ENCODE peak calls at places on chromosomes 13 and 19, in nine cellular contexts. One of them, this sample, is unnamed.

GRCh38 chr19:49422407-49423277 is 599 bp downstream of the PTH2 start:
- DNase-seq in H1: no peak
- DNase-seq in CD8-positive, alpha-beta memory T cell: peak; percentile 41
- DNase-seq in esophagus muscularis mucosa: no peak
- DNase-seq in suprapubic skin: no peak
- DNase-seq in A549: peak; percentile 66
- DNase-seq in GM23248: peak; percentile 63
- DNase-seq in tibial nerve: no peak
- DNase-seq in hepatocyte: peak; percentile 41
- DNase-seq in this sample: no peak

GRCh38 chr13:42497798-42498197 is 76.2 kb upstream of the TNFSF11 start:
- DNase-seq in H1: no peak
- DNase-seq in CD8-positive, alpha-beta memory T cell: no peak
- DNase-seq in esophagus muscularis mucosa: no peak
- DNase-seq in suprapubic skin: no peak
- DNase-seq in A549: no peak
- DNase-seq in GM23248: peak; percentile 52
- DNase-seq in tibial nerve: no peak
- DNase-seq in hepatocyte: peak; percentile 13
- DNase-seq in this sample: no peak

GRCh38 chr13:109918179-109918651 is 131.8 kb upstream of the IRS2 start:
- DNase-seq in H1: no peak
- DNase-seq in CD8-positive, alpha-beta memory T cell: no peak
- DNase-seq in esophagus muscularis mucosa: no peak
- DNase-seq in suprapubic skin: no peak
- DNase-seq in A549: no peak
- DNase-seq in GM23248: peak; percentile 53
- DNase-seq in tibial nerve: no peak
- DNase-seq in hepatocyte: peak; percentile 32
- DNase-seq in this sample: no peak

GRCh38 chr13:97272526-97272925 is 50.4 kb downstream of the MBNL2 start:
- DNase-seq in H1: no peak
- DNase-seq in CD8-positive, alpha-beta memory T cell: no peak
- DNase-seq in esophagus muscularis mucosa: no peak
- DNase-seq in suprapubic skin: no peak
- DNase-seq in A549: no peak
- DNase-seq in GM23248: no peak
- DNase-seq in tibial nerve: no peak
- DNase-seq in hepatocyte: no peak
- DNase-seq in this sample: no peak

GRCh38 chr13:99751517-99752199 is 219.9 kb downstream of the ZIC5 start:
- DNase-seq in H1: no peak
- DNase-seq in CD8-positive, alpha-beta memory T cell: no peak
- DNase-seq in esophagus muscularis mucosa: no peak
- DNase-seq in suprapubic skin: no peak
- DNase-seq in A549: no peak
- DNase-seq in GM23248: no peak
- DNase-seq in tibial nerve: no peak
- DNase-seq in hepatocyte: no peak
- DNase-seq in this sample: no peak

GRCh38 chr19:5957132-5957531 is 20.8 kb downstream of the RANBP3 start:
- DNase-seq in H1: no peak
- DNase-seq in CD8-positive, alpha-beta memory T cell: no peak
- DNase-seq in esophagus muscularis mucosa: no peak
- DNase-seq in suprapubic skin: no peak
- DNase-seq in A549: no peak
- DNase-seq in GM23248: peak; percentile 49
- DNase-seq in tibial nerve: no peak
- DNase-seq in hepatocyte: peak; percentile 53
- DNase-seq in this sample: peak; percentile 35

GRCh38 chr19:46898731-46899130 is 37.9 kb downstream of the ARHGAP35 start:
- DNase-seq in H1: no peak
- DNase-seq in CD8-positive, alpha-beta memory T cell: no peak
- DNase-seq in esophagus muscularis mucosa: no peak
- DNase-seq in suprapubic skin: peak; percentile 59
- DNase-seq in A549: no peak
- DNase-seq in GM23248: peak; percentile 51
- DNase-seq in tibial nerve: no peak
- DNase-seq in hepatocyte: peak; percentile 14
- DNase-seq in this sample: no peak

GRCh38 chr13:59038824-59039223 is 1124.9 kb downstream of the DIAPH3 start:
- DNase-seq in H1: no peak
- DNase-seq in CD8-positive, alpha-beta memory T cell: no peak
- DNase-seq in esophagus muscularis mucosa: no peak
- DNase-seq in suprapubic skin: no peak
- DNase-seq in A549: no peak
- DNase-seq in GM23248: no peak
- DNase-seq in tibial nerve: no peak
- DNase-seq in hepatocyte: peak; percentile 28
- DNase-seq in this sample: no peak

GRCh38 chr13:76387561-76387960 is 498.6 kb downstream of the KCTD12 start:
- DNase-seq in H1: no peak
- DNase-seq in CD8-positive, alpha-beta memory T cell: no peak
- DNase-seq in esophagus muscularis mucosa: no peak
- DNase-seq in suprapubic skin: no peak
- DNase-seq in A549: no peak
- DNase-seq in GM23248: no peak
- DNase-seq in tibial nerve: no peak
- DNase-seq in hepatocyte: no peak
- DNase-seq in this sample: no peak

DNA sequence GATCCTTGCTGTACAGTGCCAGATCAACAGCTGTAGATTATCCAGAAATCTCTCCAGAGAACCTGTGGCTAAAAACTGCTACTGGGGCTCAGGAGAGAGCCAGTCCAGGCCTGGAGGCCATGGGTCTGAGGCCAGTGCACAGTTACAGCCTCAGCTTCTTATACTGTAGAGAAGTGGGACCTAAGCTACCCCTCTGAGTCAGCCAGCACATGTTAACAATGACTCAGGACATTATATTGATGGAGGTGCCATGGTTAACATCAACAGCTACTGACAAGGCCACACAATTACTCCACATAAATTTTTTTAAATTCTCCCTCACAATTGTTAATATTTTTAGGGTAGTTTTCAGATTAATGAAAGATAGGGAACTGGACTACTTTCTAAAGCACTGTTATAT is 138.5 kb downstream of the RBM26 start:
- DNase-seq in H1: no peak
- DNase-seq in CD8-positive, alpha-beta memory T cell: no peak
- DNase-seq in esophagus muscularis mucosa: no peak
- DNase-seq in suprapubic skin: no peak
- DNase-seq in A549: no peak
- DNase-seq in GM23248: no peak
- DNase-seq in tibial nerve: no peak
- DNase-seq in hepatocyte: no peak
- DNase-seq in this sample: no peak
- H3K4me1 ChIP-seq in H1: peaks cover 4% of the 10 kb centered on the region
- H3K4me1 ChIP-seq in CD8-positive, alpha-beta memory T cell: no peaks in the 10 kb centered on the region
- H3K4me1 ChIP-seq in esophagus muscularis mucosa: no peaks in the 10 kb centered on the region
- H3K4me1 ChIP-seq in suprapubic skin: no peaks in the 10 kb centered on the region
- H3K4me1 ChIP-seq in A549: no peaks in the 10 kb centered on the region
- H3K4me1 ChIP-seq in GM23248: no peaks in the 10 kb centered on the region
- H3K4me1 ChIP-seq in tibial nerve: no peaks in the 10 kb centered on the region
- H3K4me1 ChIP-seq in hepatocyte: no peaks in the 10 kb centered on the region
- H3K4me1 ChIP-seq in this sample: no peaks in the 10 kb centered on the region

DNA sequence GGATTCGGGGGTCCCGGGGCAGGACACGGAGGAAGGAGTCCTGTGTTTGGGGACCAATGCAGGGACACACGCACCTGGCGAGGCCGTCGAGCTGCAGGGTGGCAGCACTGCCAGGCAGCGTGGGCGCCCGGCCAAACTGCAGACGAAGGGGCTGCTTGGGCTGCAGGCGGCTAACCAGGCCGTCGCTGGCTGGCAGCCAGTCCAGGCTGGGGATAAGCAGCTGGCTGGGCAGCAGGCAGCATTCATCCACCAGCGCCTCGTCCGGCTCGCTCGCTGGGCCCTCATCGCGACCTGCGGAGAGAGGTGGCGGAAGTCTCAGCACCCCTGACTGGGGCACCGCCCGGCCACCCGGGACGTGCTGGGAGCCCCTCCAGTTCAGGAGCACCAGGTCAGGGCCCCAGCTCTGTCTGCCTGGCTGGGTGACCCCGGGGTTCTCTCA is 11.5 kb downstream of the CFD start:
- DNase-seq in H1: no peak
- DNase-seq in CD8-positive, alpha-beta memory T cell: no peak
- DNase-seq in esophagus muscularis mucosa: no peak
- DNase-seq in suprapubic skin: no peak
- DNase-seq in A549: no peak
- DNase-seq in GM23248: no peak
- DNase-seq in tibial nerve: no peak
- DNase-seq in hepatocyte: no peak
- DNase-seq in this sample: peak; percentile 91
- H3K27ac ChIP-seq in H1: no peak overlapping the region
- H3K27ac ChIP-seq in CD8-positive, alpha-beta memory T cell: no peak overlapping the region
- H3K27ac ChIP-seq in esophagus muscularis mucosa: no peak overlapping the region
- H3K27ac ChIP-seq in suprapubic skin: no peak overlapping the region
- H3K27ac ChIP-seq in A549: peak overlapping the region; percentile 81
- H3K27ac ChIP-seq in GM23248: no peak overlapping the region
- H3K27ac ChIP-seq in tibial nerve: no peak overlapping the region
- H3K27ac ChIP-seq in hepatocyte: no peak overlapping the region
- H3K27ac ChIP-seq in this sample: no peak overlapping the region

DNA sequence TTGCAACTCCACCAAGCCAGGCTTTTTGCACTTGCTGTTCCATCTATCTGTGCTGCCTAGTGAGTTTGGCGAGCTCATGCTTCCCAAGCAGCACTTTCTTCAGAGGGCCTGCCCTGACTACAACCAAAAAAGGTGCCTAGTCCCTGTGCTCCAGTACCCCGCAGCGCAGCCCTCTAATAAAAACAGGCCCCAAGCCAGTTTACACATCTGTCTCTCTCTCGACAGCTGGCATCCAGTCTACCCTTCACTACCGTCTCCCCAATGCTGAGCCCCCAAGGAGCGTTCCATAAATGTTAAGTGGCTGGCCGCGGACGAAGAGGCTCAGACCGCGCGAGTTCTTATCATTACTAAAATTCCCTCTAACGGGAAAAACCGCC is 512 bp downstream of the MED4 start:
- DNase-seq in H1: no peak
- DNase-seq in CD8-positive, alpha-beta memory T cell: no peak
- DNase-seq in esophagus muscularis mucosa: no peak
- DNase-seq in suprapubic skin: no peak
- DNase-seq in A549: no peak
- DNase-seq in GM23248: peak; percentile 47
- DNase-seq in tibial nerve: no peak
- DNase-seq in hepatocyte: no peak
- DNase-seq in this sample: no peak
- H3K4me1 ChIP-seq in H1: no peaks in the 10 kb centered on the region
- H3K4me1 ChIP-seq in CD8-positive, alpha-beta memory T cell: peaks cover 30% of the 10 kb centered on the region
- H3K4me1 ChIP-seq in esophagus muscularis mucosa: peaks cover 47% of the 10 kb centered on the region
- H3K4me1 ChIP-seq in suprapubic skin: peaks cover 33% of the 10 kb centered on the region
- H3K4me1 ChIP-seq in A549: peaks cover 11% of the 10 kb centered on the region
- H3K4me1 ChIP-seq in GM23248: peaks cover 15% of the 10 kb centered on the region
- H3K4me1 ChIP-seq in tibial nerve: no peaks in the 10 kb centered on the region
- H3K4me1 ChIP-seq in hepatocyte: peaks cover 14% of the 10 kb centered on the region
- H3K4me1 ChIP-seq in this sample: peaks cover 34% of the 10 kb centered on the region

GRCh38 chr13:105732946-105733529 is 802.4 kb downstream of the EFNB2 start:
- DNase-seq in H1: no peak
- DNase-seq in CD8-positive, alpha-beta memory T cell: no peak
- DNase-seq in esophagus muscularis mucosa: no peak
- DNase-seq in suprapubic skin: no peak
- DNase-seq in A549: no peak
- DNase-seq in GM23248: no peak
- DNase-seq in tibial nerve: no peak
- DNase-seq in hepatocyte: no peak
- DNase-seq in this sample: no peak
- H3K27ac ChIP-seq in H1: no peak overlapping the region
- H3K27ac ChIP-seq in CD8-positive, alpha-beta memory T cell: no peak overlapping the region
- H3K27ac ChIP-seq in esophagus muscularis mucosa: no peak overlapping the region
- H3K27ac ChIP-seq in suprapubic skin: no peak overlapping the region
- H3K27ac ChIP-seq in A549: no peak overlapping the region
- H3K27ac ChIP-seq in GM23248: no peak overlapping the region
- H3K27ac ChIP-seq in tibial nerve: no peak overlapping the region
- H3K27ac ChIP-seq in hepatocyte: no peak overlapping the region
- H3K27ac ChIP-seq in this sample: no peak overlapping the region

GRCh38 chr19:16627194-16627927 is 643 bp downstream of the MED26 start:
- DNase-seq in H1: no peak
- DNase-seq in CD8-positive, alpha-beta memory T cell: no peak
- DNase-seq in esophagus muscularis mucosa: no peak
- DNase-seq in suprapubic skin: peak; percentile 74
- DNase-seq in A549: peak; percentile 11
- DNase-seq in GM23248: peak; percentile 51
- DNase-seq in tibial nerve: no peak
- DNase-seq in hepatocyte: peak; percentile 28
- DNase-seq in this sample: peak; percentile 83

GRCh38 chr19:16627928-16628182 is 149 bp downstream of the MED26 start:
- DNase-seq in H1: no peak
- DNase-seq in CD8-positive, alpha-beta memory T cell: peak; percentile 8
- DNase-seq in esophagus muscularis mucosa: no peak
- DNase-seq in suprapubic skin: no peak
- DNase-seq in A549: no peak
- DNase-seq in GM23248: no peak
- DNase-seq in tibial nerve: no peak
- DNase-seq in hepatocyte: no peak
- DNase-seq in this sample: no peak

GRCh38 chr19:16628183-16628983 is at the start of gene MED26:
- DNase-seq in H1: peak; percentile 79
- DNase-seq in CD8-positive, alpha-beta memory T cell: peak; percentile 93
- DNase-seq in esophagus muscularis mucosa: peak; percentile 98
- DNase-seq in suprapubic skin: peak; percentile 97
- DNase-seq in A549: peak; percentile 58
- DNase-seq in GM23248: peak; percentile 99
- DNase-seq in tibial nerve: peak; percentile 92
- DNase-seq in hepatocyte: peak; percentile 98
- DNase-seq in this sample: peak; percentile 99

GRCh38 chr19:16625183-16625958 is 2.6 kb downstream of the MED26 start:
- DNase-seq in H1: no peak
- DNase-seq in CD8-positive, alpha-beta memory T cell: no peak
- DNase-seq in esophagus muscularis mucosa: no peak
- DNase-seq in suprapubic skin: no peak
- DNase-seq in A549: no peak
- DNase-seq in GM23248: no peak
- DNase-seq in tibial nerve: no peak
- DNase-seq in hepatocyte: no peak
- DNase-seq in this sample: no peak

DNA sequence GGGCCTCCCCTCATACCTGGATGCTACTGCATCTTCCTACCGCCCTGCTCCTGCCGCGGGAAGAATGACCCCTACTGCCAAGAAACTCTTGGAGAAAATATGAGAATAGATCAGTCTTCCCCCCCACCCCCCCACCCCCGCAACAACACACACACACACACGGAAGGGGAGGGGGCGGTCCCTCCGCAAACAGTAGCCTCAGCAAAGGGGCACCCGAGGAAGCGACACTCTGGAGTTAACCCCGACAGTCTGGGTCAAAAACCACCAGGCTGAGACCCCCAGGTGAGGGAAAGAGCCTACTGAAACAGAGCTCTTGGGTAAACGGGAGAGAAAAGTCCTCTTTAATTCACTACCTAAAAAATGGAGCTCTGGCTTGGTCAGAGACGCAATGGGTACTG is 1.2 kb downstream of the MED26 start:
- DNase-seq in H1: no peak
- DNase-seq in CD8-positive, alpha-beta memory T cell: no peak
- DNase-seq in esophagus muscularis mucosa: no peak
- DNase-seq in suprapubic skin: no peak
- DNase-seq in A549: no peak
- DNase-seq in GM23248: peak; percentile 43
- DNase-seq in tibial nerve: no peak
- DNase-seq in hepatocyte: peak; percentile 24
- DNase-seq in this sample: no peak
- H3K4me1 ChIP-seq in H1: peaks cover 5% of the 10 kb centered on the region
- H3K4me1 ChIP-seq in CD8-positive, alpha-beta memory T cell: peaks cover 35% of the 10 kb centered on the region
- H3K4me1 ChIP-seq in esophagus muscularis mucosa: peaks cover 69% of the 10 kb centered on the region
- H3K4me1 ChIP-seq in suprapubic skin: peaks cover 38% of the 10 kb centered on the region
- H3K4me1 ChIP-seq in A549: peaks cover 15% of the 10 kb centered on the region
- H3K4me1 ChIP-seq in GM23248: peaks cover 8% of the 10 kb centered on the region
- H3K4me1 ChIP-seq in tibial nerve: no peaks in the 10 kb centered on the region
- H3K4me1 ChIP-seq in hepatocyte: peaks cover 18% of the 10 kb centered on the region
- H3K4me1 ChIP-seq in this sample: peaks cover 7% of the 10 kb centered on the region

GRCh38 chr19:33302974-33303790 is 848 bp upstream of the CEBPA start:
- DNase-seq in H1: no peak
- DNase-seq in CD8-positive, alpha-beta memory T cell: no peak
- DNase-seq in esophagus muscularis mucosa: no peak
- DNase-seq in suprapubic skin: peak; percentile 76
- DNase-seq in A549: peak; percentile 66
- DNase-seq in GM23248: peak; percentile 78
- DNase-seq in tibial nerve: no peak
- DNase-seq in hepatocyte: peak; percentile 84
- DNase-seq in this sample: peak; percentile 86
- H3K27ac ChIP-seq in H1: no peak overlapping the region
- H3K27ac ChIP-seq in CD8-positive, alpha-beta memory T cell: no peak overlapping the region
- H3K27ac ChIP-seq in esophagus muscularis mucosa: peak overlapping the region; percentile 81
- H3K27ac ChIP-seq in suprapubic skin: peak overlapping the region; percentile 89
- H3K27ac ChIP-seq in A549: peak overlapping the region; percentile 86
- H3K27ac ChIP-seq in GM23248: no peak overlapping the region
- H3K27ac ChIP-seq in tibial nerve: no peak overlapping the region
- H3K27ac ChIP-seq in hepatocyte: peak overlapping the region; percentile 100
- H3K27ac ChIP-seq in this sample: peak overlapping the region; percentile 41